ENCODE peak calls at places on chromosomes 4 and X, in four cellular contexts. C, I, G and X are unnamed samples.
A peak's percentile ranks its signal among the peaks of the same experiment; 100 is the strongest.

GRCh38 chr4:151158979-151159378 is 59.6 kb downstream of the RPS3A start:
- DNase-seq in C (no peak), I (no peak), G (no peak), X (no peak)

GRCh38 chr4:93829531-93830089 is 1.1 kb downstream of the ATOH1 start:
- DNase-seq in C (no peak), I (no peak), G (no peak), X (no peak)

GRCh38 chr4:20474119-20474518 is 222.4 kb downstream of the SLIT2 start:
- DNase-seq in C (no peak), I (no peak), G (no peak), X (no peak)

GRCh38 chr4:83552924-83553323 is 17.0 kb downstream of the GPAT3 start:
- DNase-seq in C (no peak), I (no peak), G (no peak), X (no peak)

GRCh38 chrX:27575565-27575964 is 14.6 kb upstream of the DCAF8L2 start:
- DNase-seq in C (no peak), I (no peak), G (no peak), X (no peak)

GRCh38 chrX:88940904-88941303 is 193.9 kb downstream of the CPXCR1 start:
- DNase-seq in C (no peak), I (no peak), G (no peak), X (no peak)

GRCh38 chr4:110823251-110823650 is 200.4 kb upstream of the PITX2 start:
- DNase-seq in C (peak; percentile 34), I (no peak), G (no peak), X (no peak)

GRCh38 chrX:78387364-78387763 is 60.0 kb upstream of the CYSLTR1 start:
- DNase-seq in C (no peak), I (no peak), G (no peak), X (no peak)

GRCh38 chr4:37531156-37531555 is 155.0 kb downstream of the RELL1 start:
- DNase-seq in C (no peak), I (no peak), G (no peak), X (no peak)

GRCh38 chr4:156771171-156771837 is 200.3 kb downstream of the PDGFC start:
- DNase-seq in C (peak; percentile 67), I (peak; percentile 8), G (peak; percentile 75), X (peak; percentile 73)

GRCh38 chrX:101658661-101659477 is 781 bp downstream of the ARMCX2 start:
- DNase-seq in C (peak; percentile 29), I (peak; percentile 3), G (peak; percentile 62), X (peak; percentile 83)

GRCh38 chr4:123304151-123305021 is 92.2 kb upstream of the SPRY1 start:
- DNase-seq in C (no peak), I (no peak), G (no peak), X (peak; percentile 15)

GRCh38 chr4:63049726-63050125 is 1359.5 kb downstream of the TECRL start:
- DNase-seq in C (no peak), I (no peak), G (no peak), X (no peak)

GRCh38 chr4:78424456-78424855 is 127.1 kb upstream of the ANXA3 start:
- DNase-seq in C (no peak), I (no peak), G (no peak), X (no peak)

GRCh38 chrX:130005408-130005807 is 23.0 kb downstream of the BCORL1 start:
- DNase-seq in C (no peak), I (no peak), G (no peak), X (no peak)

GRCh38 chrX:103780701-103781402 is 4.2 kb downstream of the PLP1 start:
- DNase-seq in C (no peak), I (no peak), G (no peak), X (no peak)

GRCh38 chrX:127038065-127038464 is 218.5 kb downstream of the PRR32 start:
- DNase-seq in C (no peak), I (no peak), G (no peak), X (no peak)

GRCh38 chr4:123659759-123660158 is 263.2 kb downstream of the SPRY1 start:
- DNase-seq in C (no peak), I (no peak), G (no peak), X (no peak)

GRCh38 chrX:9378980-9379696 is 85.7 kb upstream of the TBL1X start:
- DNase-seq in C (peak; percentile 12), I (no peak), G (no peak), X (no peak)

GRCh38 chrX:10239611-10240064 is 82.9 kb downstream of the CLCN4 start:
- DNase-seq in C (no peak), I (no peak), G (no peak), X (no peak)

GRCh38 chr4:1170805-1171305 is 1.5 kb downstream of the SPON2 start:
- DNase-seq in C (no peak), I (no peak), G (no peak), X (no peak)

GRCh38 chr4:15149842-15150592 is 147.7 kb downstream of the CPEB2 start:
- DNase-seq in C (peak; percentile 41), I (peak; percentile 39), G (peak; percentile 57), X (peak; percentile 63)

GRCh38 chrX:155997436-155997835 is at the start of gene IL9R:
- DNase-seq in C (no peak), I (no peak), G (no peak), X (peak; percentile 86)

GRCh38 chr4:175127314-175127713 is 209.2 kb downstream of the ADAM29 start:
- DNase-seq in C (no peak), I (no peak), G (no peak), X (no peak)

GRCh38 chrX:107714196-107714811 is 61.3 kb downstream of the TSC22D3 start:
- DNase-seq in C (no peak), I (no peak), G (no peak), X (no peak)

GRCh38 chr4:57575465-57575864 is 465.3 kb upstream of the IGFBP7 start:
- DNase-seq in C (no peak), I (no peak), G (no peak), X (peak; percentile 25)

GRCh38 chrX:52353838-52354237 is 15.0 kb upstream of the XAGE2 start:
- DNase-seq in C (no peak), I (no peak), G (no peak), X (no peak)

GRCh38 chrX:10756365-10756915 is 136.1 kb upstream of the MID1 start:
- DNase-seq in C (peak; percentile 55), I (no peak), G (no peak), X (no peak)

GRCh38 chrX:118534716-118535493 is 39.3 kb downstream of the DOCK11 start:
- DNase-seq in C (no peak), I (no peak), G (no peak), X (no peak)

GRCh38 chrX:39201305-39201990 is 400.2 kb downstream of the MID1IP1 start:
- DNase-seq in C (peak; percentile 10), I (no peak), G (no peak), X (no peak)

GRCh38 chr4:185016101-185016940 is 2.0 kb upstream of the HELT start:
- DNase-seq in C (no peak), I (no peak), G (no peak), X (no peak)

GRCh38 chr4:105632599-105632998 is 75.9 kb downstream of the INTS12 start:
- DNase-seq in C (no peak), I (no peak), G (no peak), X (no peak)

GRCh38 chr4:2243682-2244380 is 1.9 kb upstream of the HAUS3 start:
- DNase-seq in C (no peak), I (no peak), G (peak; percentile 36), X (peak; percentile 63)
- TF ChIP-seq CTCF in C (no peak), I (no peak), G (no peak), X (peak; percentile 64)

GRCh38 chr4:153204247-153205027 is at the start of gene TRIM2:
- DNase-seq in C (no peak), I (peak; percentile 9), G (no peak), X (peak; percentile 78)

GRCh38 chr4:153205028-153205648 is 895 bp downstream of the TRIM2 start:
- DNase-seq in C (no peak), I (no peak), G (no peak), X (no peak)

GRCh38 chr4:153207027-153207426 is 2.8 kb downstream of the TRIM2 start:
- DNase-seq in C (no peak), I (no peak), G (no peak), X (no peak)

GRCh38 chr4:153206534-153206933 is 2.3 kb downstream of the TRIM2 start:
- DNase-seq in C (no peak), I (no peak), G (no peak), X (no peak)

DNA sequence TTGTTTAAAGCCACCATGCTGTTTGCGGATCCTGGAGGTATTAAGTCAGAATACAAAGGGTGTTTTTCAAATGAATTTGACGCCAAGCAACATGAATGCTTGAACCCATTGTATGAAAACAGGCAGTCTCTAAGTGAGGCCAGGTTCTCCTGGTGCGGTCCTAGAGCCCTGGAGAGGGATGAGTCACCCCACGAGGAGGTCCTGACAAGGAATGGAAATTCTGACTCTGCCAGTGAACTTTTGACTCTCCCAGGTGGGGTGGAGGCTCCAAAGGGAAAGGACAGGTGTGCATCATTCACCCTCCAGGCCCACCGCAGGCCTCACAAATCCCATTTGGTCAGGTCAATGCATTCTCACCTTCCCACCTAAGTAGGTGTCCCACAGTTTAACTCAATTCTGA is 1.5 kb downstream of the TRIM2 start:
- DNase-seq in C (peak; percentile 62), I (no peak), G (no peak), X (no peak)
- H3K27ac ChIP-seq in C (no peak overlapping the region), I (no peak overlapping the region), G (no peak overlapping the region), X (no peak overlapping the region)

GRCh38 chrX:48972214-48973164 is 845 bp upstream of the KCND1 start:
- DNase-seq in C (no peak), I (no peak), G (no peak), X (peak; percentile 63)
- TF ChIP-seq CTCF in C (peak; percentile 48), I (peak; percentile 35), G (no peak), X (peak; percentile 67)

DNA sequence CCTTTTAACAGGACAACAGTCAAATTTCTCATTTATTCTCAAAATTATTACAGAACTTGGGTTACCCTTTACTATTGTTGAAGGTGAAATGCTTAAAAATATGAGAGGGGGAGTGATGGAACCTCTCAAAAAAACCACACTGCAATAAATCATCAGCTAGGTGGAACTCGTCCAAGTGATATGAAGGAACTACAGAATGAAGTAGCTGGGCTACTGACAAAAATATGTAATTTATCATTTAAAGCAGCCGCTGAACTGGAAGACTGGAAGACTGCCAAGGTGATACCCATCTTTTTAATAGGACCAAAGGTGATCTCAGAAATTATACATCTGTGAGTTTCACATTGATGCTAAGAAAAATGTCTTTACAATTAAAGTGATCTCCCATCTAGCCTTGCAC is 597.7 kb upstream of the TENM3 start:
- DNase-seq in C (no peak), I (no peak), G (no peak), X (no peak)
- H3K27ac ChIP-seq in C (no peak overlapping the region), I (no peak overlapping the region), G (no peak overlapping the region), X (no peak overlapping the region)

DNA sequence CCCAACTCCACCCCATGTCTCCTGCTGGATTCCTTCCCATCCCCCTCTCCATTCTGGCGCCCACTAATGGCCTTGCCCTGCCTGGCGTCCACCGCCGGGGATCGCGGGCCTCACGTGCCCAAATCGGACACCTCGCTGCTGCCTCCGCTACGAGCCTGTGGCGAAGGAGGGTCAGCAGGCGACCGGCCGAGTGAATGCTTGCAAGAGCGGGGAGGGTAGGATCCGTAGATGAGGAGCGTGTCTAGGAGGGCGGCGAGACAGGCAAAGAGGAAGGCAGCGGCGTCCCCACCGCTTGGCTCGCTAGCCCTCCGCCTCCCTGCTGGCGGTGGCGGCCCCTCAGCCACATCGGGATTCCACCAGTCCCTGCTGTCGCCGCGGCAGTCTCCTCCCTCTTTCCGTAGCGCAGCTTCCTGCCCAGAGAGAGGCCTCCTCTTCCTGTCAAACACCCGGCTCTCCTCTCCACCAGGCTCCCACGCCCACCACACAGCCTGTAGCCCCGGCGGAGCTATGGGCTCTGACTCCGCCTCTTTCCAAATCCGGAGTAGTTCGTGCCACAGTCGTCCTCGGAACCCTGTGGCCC is at the start of gene SPIN2B:
- DNase-seq in C (peak; percentile 55), I (peak; percentile 39), G (peak; percentile 59), X (peak; percentile 87)
- TF ChIP-seq CTCF in C (peak; percentile 14), I (no peak), G (no peak), X (no peak)